ENCODE peak calls at places on chromosomes 1 and 21, in ten cellular contexts. One of them, this sample, is unnamed.

GRCh38 chr1:78561856-78562255 is 58.4 kb upstream of the IFI44L start:
- DNase-seq in stimulated activated CD8-positive, alpha-beta memory T cell treated with anti-CD3 and anti-CD28 coated beads, Interleukin-7, amount 100 ng/mL, for 24 hours: no peak
- DNase-seq in activated T-cell treated with anti-CD3 and anti-CD28 coated beads, Interleukin-2, amount 50 U/mL, for 72 hours: no peak
- DNase-seq in naive thymus-derived CD8-positive, alpha-beta T cell: no peak
- DNase-seq in mesendoderm: no peak
- DNase-seq in NCI-H146: no peak
- DNase-seq in gastrocnemius medialis: no peak
- DNase-seq in Peyer's patch: no peak
- DNase-seq in LHCN-M2: peak; percentile 54
- DNase-seq in A549: no peak
- DNase-seq in this sample: no peak

GRCh38 chr1:30679976-30680305 is 43.4 kb downstream of the MATN1 start:
- DNase-seq in mesendoderm: no peak
- DNase-seq in gastrocnemius medialis: no peak
- DNase-seq in stimulated activated CD8-positive, alpha-beta memory T cell treated with anti-CD3 and anti-CD28 coated beads, Interleukin-7, amount 100 ng/mL, for 24 hours: no peak
- DNase-seq in NCI-H146: no peak
- DNase-seq in naive thymus-derived CD8-positive, alpha-beta T cell: no peak
- DNase-seq in activated T-cell treated with anti-CD3 and anti-CD28 coated beads, Interleukin-2, amount 50 U/mL, for 72 hours: no peak
- DNase-seq in Peyer's patch: no peak
- DNase-seq in LHCN-M2: no peak
- DNase-seq in A549: no peak
- DNase-seq in this sample: no peak

GRCh38 chr1:229459815-229460214 is 25.9 kb upstream of the ACTA1 start:
- DNase-seq in LHCN-M2: no peak
- DNase-seq in naive thymus-derived CD8-positive, alpha-beta T cell: no peak
- DNase-seq in NCI-H146: no peak
- DNase-seq in stimulated activated CD8-positive, alpha-beta memory T cell treated with anti-CD3 and anti-CD28 coated beads, Interleukin-7, amount 100 ng/mL, for 24 hours: no peak
- DNase-seq in A549: no peak
- DNase-seq in activated T-cell treated with anti-CD3 and anti-CD28 coated beads, Interleukin-2, amount 50 U/mL, for 72 hours: no peak
- DNase-seq in gastrocnemius medialis: no peak
- DNase-seq in Peyer's patch: no peak
- DNase-seq in mesendoderm: no peak
- DNase-seq in this sample: no peak

GRCh38 chr21:43728467-43729390 is 9.8 kb downstream of the PDXK start:
- DNase-seq in activated T-cell treated with anti-CD3 and anti-CD28 coated beads, Interleukin-2, amount 50 U/mL, for 72 hours: peak; percentile 83
- DNase-seq in stimulated activated CD8-positive, alpha-beta memory T cell treated with anti-CD3 and anti-CD28 coated beads, Interleukin-7, amount 100 ng/mL, for 24 hours: peak; percentile 59
- DNase-seq in LHCN-M2: peak; percentile 97
- DNase-seq in naive thymus-derived CD8-positive, alpha-beta T cell: peak; percentile 73
- DNase-seq in mesendoderm: peak; percentile 95
- DNase-seq in NCI-H146: peak; percentile 81
- DNase-seq in gastrocnemius medialis: peak; percentile 87
- DNase-seq in A549: peak; percentile 88
- DNase-seq in Peyer's patch: peak; percentile 76
- DNase-seq in this sample: peak; percentile 85

GRCh38 chr1:26529405-26529654 is 231 bp upstream of the RPS6KA1 start:
- DNase-seq in gastrocnemius medialis: no peak
- DNase-seq in naive thymus-derived CD8-positive, alpha-beta T cell: peak; percentile 28
- DNase-seq in A549: no peak
- DNase-seq in NCI-H146: no peak
- DNase-seq in Peyer's patch: no peak
- DNase-seq in mesendoderm: peak; percentile 48
- DNase-seq in LHCN-M2: no peak
- DNase-seq in activated T-cell treated with anti-CD3 and anti-CD28 coated beads, Interleukin-2, amount 50 U/mL, for 72 hours: no peak
- DNase-seq in stimulated activated CD8-positive, alpha-beta memory T cell treated with anti-CD3 and anti-CD28 coated beads, Interleukin-7, amount 100 ng/mL, for 24 hours: no peak
- DNase-seq in this sample: peak; percentile 35

GRCh38 chr1:10217748-10218441 is 7.5 kb downstream of the KIF1B start:
- DNase-seq in stimulated activated CD8-positive, alpha-beta memory T cell treated with anti-CD3 and anti-CD28 coated beads, Interleukin-7, amount 100 ng/mL, for 24 hours: no peak
- DNase-seq in Peyer's patch: no peak
- DNase-seq in NCI-H146: no peak
- DNase-seq in mesendoderm: no peak
- DNase-seq in naive thymus-derived CD8-positive, alpha-beta T cell: no peak
- DNase-seq in LHCN-M2: peak; percentile 63
- DNase-seq in gastrocnemius medialis: peak; percentile 16
- DNase-seq in A549: no peak
- DNase-seq in activated T-cell treated with anti-CD3 and anti-CD28 coated beads, Interleukin-2, amount 50 U/mL, for 72 hours: no peak
- DNase-seq in this sample: no peak

GRCh38 chr1:58397187-58397820 is 149.2 kb downstream of the OMA1 start:
- DNase-seq in mesendoderm: peak; percentile 90
- DNase-seq in LHCN-M2: peak; percentile 36
- DNase-seq in Peyer's patch: no peak
- DNase-seq in activated T-cell treated with anti-CD3 and anti-CD28 coated beads, Interleukin-2, amount 50 U/mL, for 72 hours: no peak
- DNase-seq in NCI-H146: no peak
- DNase-seq in gastrocnemius medialis: no peak
- DNase-seq in A549: peak; percentile 5
- DNase-seq in stimulated activated CD8-positive, alpha-beta memory T cell treated with anti-CD3 and anti-CD28 coated beads, Interleukin-7, amount 100 ng/mL, for 24 hours: no peak
- DNase-seq in naive thymus-derived CD8-positive, alpha-beta T cell: no peak
- DNase-seq in this sample: no peak

GRCh38 chr1:26188477-26188876 is 1.9 kb upstream of the CATSPER4 start:
- DNase-seq in stimulated activated CD8-positive, alpha-beta memory T cell treated with anti-CD3 and anti-CD28 coated beads, Interleukin-7, amount 100 ng/mL, for 24 hours: no peak
- DNase-seq in NCI-H146: no peak
- DNase-seq in activated T-cell treated with anti-CD3 and anti-CD28 coated beads, Interleukin-2, amount 50 U/mL, for 72 hours: no peak
- DNase-seq in mesendoderm: no peak
- DNase-seq in A549: no peak
- DNase-seq in naive thymus-derived CD8-positive, alpha-beta T cell: no peak
- DNase-seq in LHCN-M2: no peak
- DNase-seq in Peyer's patch: no peak
- DNase-seq in gastrocnemius medialis: no peak
- DNase-seq in this sample: no peak

GRCh38 chr21:27261676-27262075 is 294.8 kb upstream of the ADAMTS5 start:
- DNase-seq in mesendoderm: no peak
- DNase-seq in naive thymus-derived CD8-positive, alpha-beta T cell: no peak
- DNase-seq in Peyer's patch: no peak
- DNase-seq in activated T-cell treated with anti-CD3 and anti-CD28 coated beads, Interleukin-2, amount 50 U/mL, for 72 hours: no peak
- DNase-seq in NCI-H146: no peak
- DNase-seq in gastrocnemius medialis: no peak
- DNase-seq in A549: no peak
- DNase-seq in LHCN-M2: peak; percentile 81
- DNase-seq in stimulated activated CD8-positive, alpha-beta memory T cell treated with anti-CD3 and anti-CD28 coated beads, Interleukin-7, amount 100 ng/mL, for 24 hours: no peak
- DNase-seq in this sample: no peak

GRCh38 chr1:153937331-153937730 is 9.2 kb downstream of the DENND4B start:
- DNase-seq in NCI-H146: no peak
- DNase-seq in Peyer's patch: no peak
- DNase-seq in gastrocnemius medialis: no peak
- DNase-seq in mesendoderm: no peak
- DNase-seq in activated T-cell treated with anti-CD3 and anti-CD28 coated beads, Interleukin-2, amount 50 U/mL, for 72 hours: no peak
- DNase-seq in naive thymus-derived CD8-positive, alpha-beta T cell: no peak
- DNase-seq in A549: no peak
- DNase-seq in stimulated activated CD8-positive, alpha-beta memory T cell treated with anti-CD3 and anti-CD28 coated beads, Interleukin-7, amount 100 ng/mL, for 24 hours: no peak
- DNase-seq in LHCN-M2: no peak
- DNase-seq in this sample: no peak

GRCh38 chr1:110872745-110873435 is at the start of gene CD53:
- DNase-seq in NCI-H146: no peak
- DNase-seq in mesendoderm: no peak
- DNase-seq in A549: no peak
- DNase-seq in naive thymus-derived CD8-positive, alpha-beta T cell: peak; percentile 86
- DNase-seq in Peyer's patch: peak; percentile 76
- DNase-seq in LHCN-M2: no peak
- DNase-seq in gastrocnemius medialis: peak; percentile 17
- DNase-seq in activated T-cell treated with anti-CD3 and anti-CD28 coated beads, Interleukin-2, amount 50 U/mL, for 72 hours: peak; percentile 56
- DNase-seq in stimulated activated CD8-positive, alpha-beta memory T cell treated with anti-CD3 and anti-CD28 coated beads, Interleukin-7, amount 100 ng/mL, for 24 hours: no peak
- DNase-seq in this sample: peak; percentile 26

GRCh38 chr1:203173566-203173965 is 2.1 kb downstream of the MYBPH start:
- DNase-seq in naive thymus-derived CD8-positive, alpha-beta T cell: no peak
- DNase-seq in gastrocnemius medialis: peak; percentile 92
- DNase-seq in mesendoderm: peak; percentile 43
- DNase-seq in stimulated activated CD8-positive, alpha-beta memory T cell treated with anti-CD3 and anti-CD28 coated beads, Interleukin-7, amount 100 ng/mL, for 24 hours: no peak
- DNase-seq in Peyer's patch: no peak
- DNase-seq in activated T-cell treated with anti-CD3 and anti-CD28 coated beads, Interleukin-2, amount 50 U/mL, for 72 hours: no peak
- DNase-seq in LHCN-M2: peak; percentile 63
- DNase-seq in A549: no peak
- DNase-seq in NCI-H146: peak; percentile 89
- DNase-seq in this sample: no peak

GRCh38 chr1:88877382-88877825 is 14.0 kb downstream of the GTF2B start:
- DNase-seq in NCI-H146: peak; percentile 6
- DNase-seq in activated T-cell treated with anti-CD3 and anti-CD28 coated beads, Interleukin-2, amount 50 U/mL, for 72 hours: no peak
- DNase-seq in LHCN-M2: peak; percentile 33
- DNase-seq in naive thymus-derived CD8-positive, alpha-beta T cell: peak; percentile 32
- DNase-seq in A549: peak; percentile 5
- DNase-seq in mesendoderm: peak; percentile 23
- DNase-seq in stimulated activated CD8-positive, alpha-beta memory T cell treated with anti-CD3 and anti-CD28 coated beads, Interleukin-7, amount 100 ng/mL, for 24 hours: no peak
- DNase-seq in Peyer's patch: no peak
- DNase-seq in gastrocnemius medialis: no peak
- DNase-seq in this sample: no peak

GRCh38 chr1:51535006-51535592 is 16.0 kb upstream of the EPS15 start:
- DNase-seq in naive thymus-derived CD8-positive, alpha-beta T cell: peak; percentile 30
- DNase-seq in NCI-H146: peak; percentile 16
- DNase-seq in LHCN-M2: peak; percentile 74
- DNase-seq in A549: peak; percentile 43
- DNase-seq in activated T-cell treated with anti-CD3 and anti-CD28 coated beads, Interleukin-2, amount 50 U/mL, for 72 hours: peak; percentile 39
- DNase-seq in stimulated activated CD8-positive, alpha-beta memory T cell treated with anti-CD3 and anti-CD28 coated beads, Interleukin-7, amount 100 ng/mL, for 24 hours: no peak
- DNase-seq in Peyer's patch: no peak
- DNase-seq in gastrocnemius medialis: peak; percentile 21
- DNase-seq in mesendoderm: peak; percentile 81
- DNase-seq in this sample: peak; percentile 61

GRCh38 chr1:22978299-22978698 is 5.6 kb upstream of the LACTBL1 start:
- DNase-seq in naive thymus-derived CD8-positive, alpha-beta T cell: no peak
- DNase-seq in NCI-H146: no peak
- DNase-seq in Peyer's patch: no peak
- DNase-seq in mesendoderm: no peak
- DNase-seq in gastrocnemius medialis: no peak
- DNase-seq in stimulated activated CD8-positive, alpha-beta memory T cell treated with anti-CD3 and anti-CD28 coated beads, Interleukin-7, amount 100 ng/mL, for 24 hours: no peak
- DNase-seq in A549: peak; percentile 15
- DNase-seq in activated T-cell treated with anti-CD3 and anti-CD28 coated beads, Interleukin-2, amount 50 U/mL, for 72 hours: no peak
- DNase-seq in LHCN-M2: peak; percentile 64
- DNase-seq in this sample: no peak

GRCh38 chr1:44808938-44809917 is 905 bp downstream of the BTBD19 start:
- DNase-seq in activated T-cell treated with anti-CD3 and anti-CD28 coated beads, Interleukin-2, amount 50 U/mL, for 72 hours: peak; percentile 88
- DNase-seq in LHCN-M2: peak; percentile 69
- DNase-seq in stimulated activated CD8-positive, alpha-beta memory T cell treated with anti-CD3 and anti-CD28 coated beads, Interleukin-7, amount 100 ng/mL, for 24 hours: peak; percentile 68
- DNase-seq in naive thymus-derived CD8-positive, alpha-beta T cell: peak; percentile 91
- DNase-seq in A549: peak; percentile 46
- DNase-seq in Peyer's patch: peak; percentile 90
- DNase-seq in NCI-H146: no peak
- DNase-seq in mesendoderm: peak; percentile 66
- DNase-seq in gastrocnemius medialis: no peak
- DNase-seq in this sample: peak; percentile 76

GRCh38 chr1:171252482-171252881 is 4.2 kb downstream of the FMO1 start:
- DNase-seq in A549: no peak
- DNase-seq in Peyer's patch: peak; percentile 77
- DNase-seq in gastrocnemius medialis: no peak
- DNase-seq in activated T-cell treated with anti-CD3 and anti-CD28 coated beads, Interleukin-2, amount 50 U/mL, for 72 hours: no peak
- DNase-seq in LHCN-M2: peak; percentile 20
- DNase-seq in mesendoderm: no peak
- DNase-seq in naive thymus-derived CD8-positive, alpha-beta T cell: no peak
- DNase-seq in stimulated activated CD8-positive, alpha-beta memory T cell treated with anti-CD3 and anti-CD28 coated beads, Interleukin-7, amount 100 ng/mL, for 24 hours: no peak
- DNase-seq in NCI-H146: no peak
- DNase-seq in this sample: peak; percentile 19

GRCh38 chr1:97252076-97252475 is 530.5 kb downstream of the PTBP2 start:
- DNase-seq in Peyer's patch: no peak
- DNase-seq in LHCN-M2: peak; percentile 74
- DNase-seq in stimulated activated CD8-positive, alpha-beta memory T cell treated with anti-CD3 and anti-CD28 coated beads, Interleukin-7, amount 100 ng/mL, for 24 hours: no peak
- DNase-seq in A549: peak; percentile 20
- DNase-seq in naive thymus-derived CD8-positive, alpha-beta T cell: no peak
- DNase-seq in mesendoderm: no peak
- DNase-seq in NCI-H146: no peak
- DNase-seq in gastrocnemius medialis: peak; percentile 43
- DNase-seq in activated T-cell treated with anti-CD3 and anti-CD28 coated beads, Interleukin-2, amount 50 U/mL, for 72 hours: no peak
- DNase-seq in this sample: no peak

GRCh38 chr21:37815893-37816292 is 100.4 kb downstream of the KCNJ6 start:
- DNase-seq in stimulated activated CD8-positive, alpha-beta memory T cell treated with anti-CD3 and anti-CD28 coated beads, Interleukin-7, amount 100 ng/mL, for 24 hours: no peak
- DNase-seq in naive thymus-derived CD8-positive, alpha-beta T cell: no peak
- DNase-seq in A549: no peak
- DNase-seq in activated T-cell treated with anti-CD3 and anti-CD28 coated beads, Interleukin-2, amount 50 U/mL, for 72 hours: no peak
- DNase-seq in mesendoderm: no peak
- DNase-seq in LHCN-M2: no peak
- DNase-seq in NCI-H146: no peak
- DNase-seq in gastrocnemius medialis: no peak
- DNase-seq in Peyer's patch: no peak
- DNase-seq in this sample: no peak

GRCh38 chr21:45542242-45542666 is at the start of gene SLC19A1:
- DNase-seq in stimulated activated CD8-positive, alpha-beta memory T cell treated with anti-CD3 and anti-CD28 coated beads, Interleukin-7, amount 100 ng/mL, for 24 hours: peak; percentile 48
- DNase-seq in naive thymus-derived CD8-positive, alpha-beta T cell: peak; percentile 73
- DNase-seq in NCI-H146: peak; percentile 40
- DNase-seq in LHCN-M2: peak; percentile 47
- DNase-seq in Peyer's patch: peak; percentile 69
- DNase-seq in activated T-cell treated with anti-CD3 and anti-CD28 coated beads, Interleukin-2, amount 50 U/mL, for 72 hours: peak; percentile 88
- DNase-seq in mesendoderm: peak; percentile 37
- DNase-seq in A549: peak; percentile 48
- DNase-seq in gastrocnemius medialis: no peak
- DNase-seq in this sample: peak; percentile 60

GRCh38 chr1:27435566-27436203 is 43.3 kb downstream of the GPR3 start:
- DNase-seq in gastrocnemius medialis: no peak
- DNase-seq in activated T-cell treated with anti-CD3 and anti-CD28 coated beads, Interleukin-2, amount 50 U/mL, for 72 hours: no peak
- DNase-seq in A549: no peak
- DNase-seq in mesendoderm: no peak
- DNase-seq in stimulated activated CD8-positive, alpha-beta memory T cell treated with anti-CD3 and anti-CD28 coated beads, Interleukin-7, amount 100 ng/mL, for 24 hours: no peak
- DNase-seq in naive thymus-derived CD8-positive, alpha-beta T cell: no peak
- DNase-seq in NCI-H146: no peak
- DNase-seq in Peyer's patch: peak; percentile 49
- DNase-seq in LHCN-M2: no peak
- DNase-seq in this sample: no peak

GRCh38 chr1:5836776-5837440 is 155.3 kb downstream of the NPHP4 start:
- DNase-seq in gastrocnemius medialis: no peak
- DNase-seq in activated T-cell treated with anti-CD3 and anti-CD28 coated beads, Interleukin-2, amount 50 U/mL, for 72 hours: no peak
- DNase-seq in stimulated activated CD8-positive, alpha-beta memory T cell treated with anti-CD3 and anti-CD28 coated beads, Interleukin-7, amount 100 ng/mL, for 24 hours: no peak
- DNase-seq in NCI-H146: no peak
- DNase-seq in A549: no peak
- DNase-seq in naive thymus-derived CD8-positive, alpha-beta T cell: no peak
- DNase-seq in Peyer's patch: no peak
- DNase-seq in mesendoderm: no peak
- DNase-seq in LHCN-M2: no peak
- DNase-seq in this sample: no peak

GRCh38 chr21:23452384-23453083 is 2154.7 kb downstream of the MRPL39 start:
- DNase-seq in activated T-cell treated with anti-CD3 and anti-CD28 coated beads, Interleukin-2, amount 50 U/mL, for 72 hours: no peak
- DNase-seq in mesendoderm: peak; percentile 90
- DNase-seq in Peyer's patch: no peak
- DNase-seq in LHCN-M2: no peak
- DNase-seq in naive thymus-derived CD8-positive, alpha-beta T cell: no peak
- DNase-seq in NCI-H146: no peak
- DNase-seq in stimulated activated CD8-positive, alpha-beta memory T cell treated with anti-CD3 and anti-CD28 coated beads, Interleukin-7, amount 100 ng/mL, for 24 hours: no peak
- DNase-seq in A549: no peak
- DNase-seq in gastrocnemius medialis: no peak
- DNase-seq in this sample: no peak

GRCh38 chr1:234899041-234899787 is 229.4 kb downstream of the TOMM20 start:
- DNase-seq in A549: no peak
- DNase-seq in naive thymus-derived CD8-positive, alpha-beta T cell: no peak
- DNase-seq in activated T-cell treated with anti-CD3 and anti-CD28 coated beads, Interleukin-2, amount 50 U/mL, for 72 hours: no peak
- DNase-seq in LHCN-M2: peak; percentile 83
- DNase-seq in stimulated activated CD8-positive, alpha-beta memory T cell treated with anti-CD3 and anti-CD28 coated beads, Interleukin-7, amount 100 ng/mL, for 24 hours: no peak
- DNase-seq in Peyer's patch: no peak
- DNase-seq in mesendoderm: peak; percentile 48
- DNase-seq in NCI-H146: peak; percentile 77
- DNase-seq in gastrocnemius medialis: peak; percentile 60
- DNase-seq in this sample: peak; percentile 62

GRCh38 chr21:39674794-39675193 is 62.1 kb downstream of the B3GALT5 start:
- DNase-seq in LHCN-M2: no peak
- DNase-seq in gastrocnemius medialis: no peak
- DNase-seq in naive thymus-derived CD8-positive, alpha-beta T cell: no peak
- DNase-seq in mesendoderm: no peak
- DNase-seq in A549: no peak
- DNase-seq in Peyer's patch: no peak
- DNase-seq in stimulated activated CD8-positive, alpha-beta memory T cell treated with anti-CD3 and anti-CD28 coated beads, Interleukin-7, amount 100 ng/mL, for 24 hours: no peak
- DNase-seq in NCI-H146: no peak
- DNase-seq in activated T-cell treated with anti-CD3 and anti-CD28 coated beads, Interleukin-2, amount 50 U/mL, for 72 hours: no peak
- DNase-seq in this sample: no peak

GRCh38 chr1:244254467-244254866 is 197.2 kb downstream of the ADSS2 start:
- DNase-seq in stimulated activated CD8-positive, alpha-beta memory T cell treated with anti-CD3 and anti-CD28 coated beads, Interleukin-7, amount 100 ng/mL, for 24 hours: no peak
- DNase-seq in activated T-cell treated with anti-CD3 and anti-CD28 coated beads, Interleukin-2, amount 50 U/mL, for 72 hours: no peak
- DNase-seq in LHCN-M2: no peak
- DNase-seq in mesendoderm: no peak
- DNase-seq in Peyer's patch: peak; percentile 76
- DNase-seq in naive thymus-derived CD8-positive, alpha-beta T cell: no peak
- DNase-seq in A549: no peak
- DNase-seq in gastrocnemius medialis: peak; percentile 36
- DNase-seq in NCI-H146: no peak
- DNase-seq in this sample: peak; percentile 29

GRCh38 chr1:111576547-111576946 is 43.0 kb upstream of the RAP1A start:
- DNase-seq in stimulated activated CD8-positive, alpha-beta memory T cell treated with anti-CD3 and anti-CD28 coated beads, Interleukin-7, amount 100 ng/mL, for 24 hours: no peak
- DNase-seq in LHCN-M2: no peak
- DNase-seq in gastrocnemius medialis: no peak
- DNase-seq in Peyer's patch: no peak
- DNase-seq in activated T-cell treated with anti-CD3 and anti-CD28 coated beads, Interleukin-2, amount 50 U/mL, for 72 hours: no peak
- DNase-seq in mesendoderm: no peak
- DNase-seq in NCI-H146: peak; percentile 29
- DNase-seq in A549: no peak
- DNase-seq in naive thymus-derived CD8-positive, alpha-beta T cell: no peak
- DNase-seq in this sample: peak; percentile 83

GRCh38 chr1:32393832-32394140 is 455 bp downstream of the BSDC1 start:
- DNase-seq in gastrocnemius medialis: peak; percentile 50
- DNase-seq in LHCN-M2: no peak
- DNase-seq in activated T-cell treated with anti-CD3 and anti-CD28 coated beads, Interleukin-2, amount 50 U/mL, for 72 hours: peak; percentile 45
- DNase-seq in stimulated activated CD8-positive, alpha-beta memory T cell treated with anti-CD3 and anti-CD28 coated beads, Interleukin-7, amount 100 ng/mL, for 24 hours: peak; percentile 13
- DNase-seq in NCI-H146: peak; percentile 57
- DNase-seq in mesendoderm: peak; percentile 71
- DNase-seq in A549: no peak
- DNase-seq in naive thymus-derived CD8-positive, alpha-beta T cell: no peak
- DNase-seq in Peyer's patch: peak; percentile 53
- DNase-seq in this sample: peak; percentile 72